ENCODE peak calls at places on chromosomes 6 and 20, in five cellular contexts. Q is cerebellum; K is activated naive CD8-positive, alpha-beta T cell treated with anti-CD3 and anti-CD28 coated beads, Interleukin-2, amount 50 U/mL, for 24 hours; C is mesendoderm; X is left lung. Z is an unnamed sample.

GRCh38 chr6:103675807-103676406 is 1183.8 kb downstream of the HACE1 start:
- DNase-seq in X (no peak), C (no peak), K (no peak), Q (no peak), Z (no peak)

GRCh38 chr6:111550953-111551352 is 54.7 kb downstream of the TRAF3IP2 start:
- DNase-seq in C (no peak), X (no peak), Q (no peak), K (no peak), Z (no peak)

GRCh38 chr6:36347635-36348034 is 10.9 kb upstream of the BNIP5 start:
- DNase-seq in X (peak), Q (no peak), K (no peak), C (no peak), Z (no peak)

GRCh38 chr6:154613137-154613676 is 102.7 kb upstream of the CNKSR3 start:
- DNase-seq in Q (no peak), X (no peak), K (no peak), C (no peak), Z (no peak)

GRCh38 chr6:39330476-39330875 is 8.0 kb upstream of the KCNK16 start:
- DNase-seq in C (no peak), Q (no peak), K (no peak), X (no peak), Z (peak)

GRCh38 chr6:69783124-69783523 is 13.7 kb downstream of the LMBRD1 start:
- DNase-seq in K (no peak), C (no peak), X (no peak), Q (no peak), Z (no peak)

GRCh38 chr6:107716688-107717089 is 107.4 kb downstream of the SCML4 start:
- DNase-seq in C (peak), Q (no peak), X (no peak), K (peak), Z (no peak)

GRCh38 chr6:163483107-163483506 is 68.6 kb downstream of the QKI start:
- DNase-seq in Q (no peak), X (no peak), K (no peak), C (no peak), Z (no peak)

GRCh38 chr6:99522531-99522930 is 7.3 kb upstream of the USP45 start:
- DNase-seq in K (no peak), Q (no peak), C (peak), X (no peak), Z (no peak)

GRCh38 chr6:69370763-69371162 is 426.0 kb downstream of the LMBRD1 start:
- DNase-seq in C (no peak), X (no peak), K (no peak), Q (peak), Z (no peak)

GRCh38 chr20:53157443-53158408 is 185.6 kb downstream of the TSHZ2 start:
- DNase-seq in Q (no peak), C (peak), X (peak), K (peak), Z (no peak)

GRCh38 chr6:57222684-57223077 is 574 bp upstream of the RAB23 start:
- DNase-seq in C (peak), X (no peak), Q (no peak), K (peak), Z (no peak)

GRCh38 chr20:17969884-17970409 is 1.1 kb downstream of the MGME1 start:
- DNase-seq in C (peak), Q (no peak), K (peak), X (peak), Z (no peak)

GRCh38 chr6:5645275-5645674 is 361.4 kb downstream of the NRN1 start:
- DNase-seq in Q (no peak), X (no peak), C (no peak), K (no peak), Z (no peak)

GRCh38 chr6:72911463-72912153 is 289.7 kb downstream of the KCNQ5 start:
- DNase-seq in X (no peak), C (no peak), Q (no peak), K (no peak), Z (no peak)

GRCh38 chr20:63814833-63815612 is 16.0 kb downstream of the ZBTB46 start:
- DNase-seq in Q (no peak), C (no peak), K (no peak), X (no peak), Z (no peak)

GRCh38 chr20:1844723-1845523 is 50.3 kb upstream of the SIRPA start:
- DNase-seq in K (peak), Q (peak), C (no peak), X (peak), Z (no peak)

GRCh38 chr20:478949-479429 is 16.7 kb upstream of the TBC1D20 start:
- DNase-seq in X (no peak), K (no peak), C (peak), Q (peak), Z (no peak)

GRCh38 chr6:77880501-77880900 is 227.7 kb downstream of the MEI4 start:
- DNase-seq in X (no peak), Q (no peak), C (peak), K (no peak), Z (no peak)

GRCh38 chr6:30154709-30155521 is 6.1 kb downstream of the TRIM10 start:
- DNase-seq in K (no peak), C (no peak), Q (no peak), X (no peak), Z (no peak)